ENCODE peak calls at places on chromosomes 2 and 18, in ten cellular contexts. One of them, this sample, is unnamed.

GRCh38 chr2:18749912-18750526 is 160.7 kb upstream of the NT5C1B start:
- DNase-seq in PC-3: peak; percentile 74
- DNase-seq in neural crest cell: peak; percentile 65
- DNase-seq in CD8-positive, alpha-beta T cell: peak; percentile 4
- DNase-seq in nephron progenitor cell: peak; percentile 65
- DNase-seq in mesothelial cell of epicardium: peak; percentile 60
- DNase-seq in psoas muscle: no peak
- DNase-seq in Peyer's patch: peak; percentile 59
- DNase-seq in brain microvascular endothelial cell: peak; percentile 60
- DNase-seq in cardiac fibroblast: peak; percentile 82
- DNase-seq in this sample: peak; percentile 76

GRCh38 chr2:232385660-232386489 is 7.3 kb downstream of the ALPP start:
- DNase-seq in mesothelial cell of epicardium: no peak
- DNase-seq in PC-3: peak; percentile 77
- DNase-seq in Peyer's patch: no peak
- DNase-seq in nephron progenitor cell: no peak
- DNase-seq in brain microvascular endothelial cell: peak; percentile 99
- DNase-seq in psoas muscle: no peak
- DNase-seq in CD8-positive, alpha-beta T cell: no peak
- DNase-seq in neural crest cell: no peak
- DNase-seq in cardiac fibroblast: peak; percentile 93
- DNase-seq in this sample: no peak

GRCh38 chr2:134508396-134508795 is 210.4 kb downstream of the TMEM163 start:
- DNase-seq in nephron progenitor cell: no peak
- DNase-seq in PC-3: no peak
- DNase-seq in CD8-positive, alpha-beta T cell: no peak
- DNase-seq in neural crest cell: no peak
- DNase-seq in Peyer's patch: no peak
- DNase-seq in mesothelial cell of epicardium: no peak
- DNase-seq in cardiac fibroblast: no peak
- DNase-seq in psoas muscle: no peak
- DNase-seq in brain microvascular endothelial cell: no peak
- DNase-seq in this sample: no peak

GRCh38 chr2:23916727-23917458 is 10.0 kb downstream of the ATAD2B start:
- DNase-seq in Peyer's patch: no peak
- DNase-seq in neural crest cell: no peak
- DNase-seq in CD8-positive, alpha-beta T cell: no peak
- DNase-seq in cardiac fibroblast: no peak
- DNase-seq in nephron progenitor cell: no peak
- DNase-seq in brain microvascular endothelial cell: no peak
- DNase-seq in PC-3: peak; percentile 48
- DNase-seq in mesothelial cell of epicardium: no peak
- DNase-seq in psoas muscle: no peak
- DNase-seq in this sample: no peak

GRCh38 chr2:121576263-121576662 is 45.6 kb downstream of the RNU4ATAC start:
- DNase-seq in neural crest cell: no peak
- DNase-seq in nephron progenitor cell: no peak
- DNase-seq in brain microvascular endothelial cell: no peak
- DNase-seq in cardiac fibroblast: no peak
- DNase-seq in psoas muscle: no peak
- DNase-seq in CD8-positive, alpha-beta T cell: no peak
- DNase-seq in Peyer's patch: no peak
- DNase-seq in PC-3: no peak
- DNase-seq in mesothelial cell of epicardium: no peak
- DNase-seq in this sample: no peak

GRCh38 chr18:70228546-70228945 is 23.1 kb upstream of the RTTN start:
- DNase-seq in Peyer's patch: no peak
- DNase-seq in psoas muscle: no peak
- DNase-seq in brain microvascular endothelial cell: no peak
- DNase-seq in mesothelial cell of epicardium: no peak
- DNase-seq in neural crest cell: no peak
- DNase-seq in CD8-positive, alpha-beta T cell: no peak
- DNase-seq in cardiac fibroblast: no peak
- DNase-seq in PC-3: no peak
- DNase-seq in nephron progenitor cell: no peak
- DNase-seq in this sample: no peak

GRCh38 chr2:37282746-37283145 is 41.9 kb downstream of the PRKD3 start:
- DNase-seq in Peyer's patch: no peak
- DNase-seq in cardiac fibroblast: peak; percentile 33
- DNase-seq in neural crest cell: no peak
- DNase-seq in mesothelial cell of epicardium: no peak
- DNase-seq in psoas muscle: no peak
- DNase-seq in CD8-positive, alpha-beta T cell: no peak
- DNase-seq in nephron progenitor cell: no peak
- DNase-seq in brain microvascular endothelial cell: peak; percentile 51
- DNase-seq in PC-3: no peak
- DNase-seq in this sample: no peak

GRCh38 chr2:157948856-157949255 is 72.7 kb upstream of the ACVR1 start:
- DNase-seq in CD8-positive, alpha-beta T cell: no peak
- DNase-seq in Peyer's patch: no peak
- DNase-seq in mesothelial cell of epicardium: no peak
- DNase-seq in nephron progenitor cell: no peak
- DNase-seq in neural crest cell: no peak
- DNase-seq in brain microvascular endothelial cell: no peak
- DNase-seq in PC-3: no peak
- DNase-seq in cardiac fibroblast: no peak
- DNase-seq in psoas muscle: no peak
- DNase-seq in this sample: no peak

GRCh38 chr2:103009861-103010260 is 248.0 kb downstream of the TMEM182 start:
- DNase-seq in psoas muscle: no peak
- DNase-seq in Peyer's patch: no peak
- DNase-seq in CD8-positive, alpha-beta T cell: no peak
- DNase-seq in cardiac fibroblast: no peak
- DNase-seq in neural crest cell: no peak
- DNase-seq in nephron progenitor cell: no peak
- DNase-seq in mesothelial cell of epicardium: no peak
- DNase-seq in brain microvascular endothelial cell: no peak
- DNase-seq in PC-3: no peak
- DNase-seq in this sample: no peak

GRCh38 chr2:132949108-132949507 is 279.1 kb upstream of the LYPD1 start:
- DNase-seq in brain microvascular endothelial cell: no peak
- DNase-seq in cardiac fibroblast: no peak
- DNase-seq in PC-3: no peak
- DNase-seq in neural crest cell: no peak
- DNase-seq in psoas muscle: no peak
- DNase-seq in nephron progenitor cell: no peak
- DNase-seq in CD8-positive, alpha-beta T cell: no peak
- DNase-seq in Peyer's patch: no peak
- DNase-seq in mesothelial cell of epicardium: no peak
- DNase-seq in this sample: no peak

GRCh38 chr18:44309185-44309584 is 371.5 kb upstream of the SETBP1 start:
- DNase-seq in CD8-positive, alpha-beta T cell: no peak
- DNase-seq in neural crest cell: no peak
- DNase-seq in nephron progenitor cell: no peak
- DNase-seq in brain microvascular endothelial cell: no peak
- DNase-seq in Peyer's patch: no peak
- DNase-seq in PC-3: peak; percentile 59
- DNase-seq in psoas muscle: no peak
- DNase-seq in cardiac fibroblast: peak; percentile 27
- DNase-seq in mesothelial cell of epicardium: no peak
- DNase-seq in this sample: peak; percentile 15

GRCh38 chr18:62616331-62616805 is 93.5 kb downstream of the ZCCHC2 start:
- DNase-seq in mesothelial cell of epicardium: no peak
- DNase-seq in psoas muscle: no peak
- DNase-seq in nephron progenitor cell: no peak
- DNase-seq in Peyer's patch: no peak
- DNase-seq in CD8-positive, alpha-beta T cell: no peak
- DNase-seq in PC-3: no peak
- DNase-seq in cardiac fibroblast: peak; percentile 52
- DNase-seq in brain microvascular endothelial cell: peak; percentile 40
- DNase-seq in neural crest cell: no peak
- DNase-seq in this sample: no peak

GRCh38 chr2:218060950-218061660 is 7.9 kb upstream of the RUFY4 start:
- DNase-seq in brain microvascular endothelial cell: no peak
- DNase-seq in mesothelial cell of epicardium: no peak
- DNase-seq in Peyer's patch: no peak
- DNase-seq in psoas muscle: no peak
- DNase-seq in nephron progenitor cell: no peak
- DNase-seq in neural crest cell: no peak
- DNase-seq in CD8-positive, alpha-beta T cell: no peak
- DNase-seq in PC-3: no peak
- DNase-seq in cardiac fibroblast: no peak
- DNase-seq in this sample: no peak

GRCh38 chr2:109030870-109031480 is 42.0 kb upstream of the EDAR start:
- DNase-seq in cardiac fibroblast: no peak
- DNase-seq in CD8-positive, alpha-beta T cell: no peak
- DNase-seq in brain microvascular endothelial cell: no peak
- DNase-seq in psoas muscle: no peak
- DNase-seq in nephron progenitor cell: no peak
- DNase-seq in neural crest cell: no peak
- DNase-seq in Peyer's patch: no peak
- DNase-seq in PC-3: no peak
- DNase-seq in mesothelial cell of epicardium: no peak
- DNase-seq in this sample: no peak

GRCh38 chr2:3429068-3429610 is 49.6 kb downstream of the TRAPPC12 start:
- DNase-seq in brain microvascular endothelial cell: peak; percentile 61
- DNase-seq in PC-3: no peak
- DNase-seq in mesothelial cell of epicardium: no peak
- DNase-seq in Peyer's patch: no peak
- DNase-seq in neural crest cell: no peak
- DNase-seq in CD8-positive, alpha-beta T cell: no peak
- DNase-seq in nephron progenitor cell: no peak
- DNase-seq in cardiac fibroblast: peak; percentile 47
- DNase-seq in psoas muscle: no peak
- DNase-seq in this sample: no peak

GRCh38 chr2:237208373-237209045 is 122.8 kb downstream of the COPS8 start:
- DNase-seq in neural crest cell: no peak
- DNase-seq in cardiac fibroblast: peak; percentile 96
- DNase-seq in brain microvascular endothelial cell: peak; percentile 81
- DNase-seq in Peyer's patch: no peak
- DNase-seq in mesothelial cell of epicardium: no peak
- DNase-seq in PC-3: no peak
- DNase-seq in nephron progenitor cell: no peak
- DNase-seq in CD8-positive, alpha-beta T cell: no peak
- DNase-seq in psoas muscle: no peak
- DNase-seq in this sample: no peak

DNA sequence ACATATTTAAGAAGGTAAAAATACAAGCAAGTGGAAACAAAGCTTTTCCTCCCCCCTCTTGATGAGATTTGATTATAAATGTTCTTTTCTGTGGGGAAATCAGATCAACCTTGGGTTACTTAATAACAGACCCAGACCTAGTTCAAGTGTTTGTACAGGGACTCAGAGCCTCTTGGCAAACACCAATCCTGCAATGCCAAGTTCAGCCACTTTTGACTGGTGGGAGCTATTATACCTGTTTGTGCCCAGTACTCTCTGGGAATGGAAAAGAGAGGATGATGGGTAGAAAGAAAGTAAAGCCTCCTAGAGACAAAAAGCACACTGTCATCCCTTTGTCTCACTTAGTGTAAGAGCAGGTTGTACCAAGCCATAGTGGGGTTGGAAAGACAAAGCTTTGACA is 63.8 kb upstream of the EPHA4 start:
- DNase-seq in psoas muscle: no peak
- DNase-seq in CD8-positive, alpha-beta T cell: no peak
- DNase-seq in neural crest cell: no peak
- DNase-seq in nephron progenitor cell: no peak
- DNase-seq in PC-3: peak; percentile 48
- DNase-seq in mesothelial cell of epicardium: no peak
- DNase-seq in Peyer's patch: no peak
- DNase-seq in brain microvascular endothelial cell: no peak
- DNase-seq in cardiac fibroblast: no peak
- DNase-seq in this sample: peak; percentile 36
- TF ChIP-seq CTCF in psoas muscle: no peak
- TF ChIP-seq CTCF in CD8-positive, alpha-beta T cell: no peak
- TF ChIP-seq CTCF in neural crest cell: peak; percentile 19
- TF ChIP-seq CTCF in nephron progenitor cell: no peak
- TF ChIP-seq CTCF in PC-3: peak; percentile 46
- TF ChIP-seq CTCF in mesothelial cell of epicardium: no peak
- TF ChIP-seq CTCF in Peyer's patch: no peak
- TF ChIP-seq CTCF in brain microvascular endothelial cell: no peak
- TF ChIP-seq CTCF in cardiac fibroblast: no peak
- TF ChIP-seq CTCF in this sample: no peak

DNA sequence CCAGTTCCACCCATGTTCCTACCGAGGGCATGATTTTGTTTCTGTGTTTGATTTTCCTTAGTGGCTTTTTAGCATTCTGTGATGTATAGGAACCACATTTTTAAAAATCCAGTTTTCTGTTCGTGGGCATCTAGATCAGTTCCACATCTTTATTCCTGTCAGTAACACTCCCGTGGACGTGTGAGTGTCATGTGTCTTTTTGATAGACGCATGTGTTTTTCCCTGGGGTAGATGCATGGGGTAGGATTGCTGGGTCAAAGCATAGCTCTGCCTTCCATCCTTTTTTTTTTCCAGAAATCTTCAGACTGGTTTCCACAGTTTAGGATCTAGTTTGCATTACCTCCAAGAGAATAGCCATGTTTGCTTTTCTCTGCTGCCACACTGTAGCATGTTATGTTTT is 38.7 kb downstream of the CCDC74A start:
- DNase-seq in psoas muscle: no peak
- DNase-seq in Peyer's patch: no peak
- DNase-seq in CD8-positive, alpha-beta T cell: no peak
- DNase-seq in PC-3: no peak
- DNase-seq in mesothelial cell of epicardium: no peak
- DNase-seq in neural crest cell: no peak
- DNase-seq in cardiac fibroblast: no peak
- DNase-seq in nephron progenitor cell: no peak
- DNase-seq in brain microvascular endothelial cell: no peak
- DNase-seq in this sample: no peak
- TF ChIP-seq CTCF in psoas muscle: no peak
- TF ChIP-seq CTCF in Peyer's patch: no peak
- TF ChIP-seq CTCF in CD8-positive, alpha-beta T cell: no peak
- TF ChIP-seq CTCF in PC-3: no peak
- TF ChIP-seq CTCF in mesothelial cell of epicardium: no peak
- TF ChIP-seq CTCF in neural crest cell: no peak
- TF ChIP-seq CTCF in cardiac fibroblast: no peak
- TF ChIP-seq CTCF in nephron progenitor cell: no peak
- TF ChIP-seq CTCF in brain microvascular endothelial cell: no peak
- TF ChIP-seq CTCF in this sample: no peak

DNA sequence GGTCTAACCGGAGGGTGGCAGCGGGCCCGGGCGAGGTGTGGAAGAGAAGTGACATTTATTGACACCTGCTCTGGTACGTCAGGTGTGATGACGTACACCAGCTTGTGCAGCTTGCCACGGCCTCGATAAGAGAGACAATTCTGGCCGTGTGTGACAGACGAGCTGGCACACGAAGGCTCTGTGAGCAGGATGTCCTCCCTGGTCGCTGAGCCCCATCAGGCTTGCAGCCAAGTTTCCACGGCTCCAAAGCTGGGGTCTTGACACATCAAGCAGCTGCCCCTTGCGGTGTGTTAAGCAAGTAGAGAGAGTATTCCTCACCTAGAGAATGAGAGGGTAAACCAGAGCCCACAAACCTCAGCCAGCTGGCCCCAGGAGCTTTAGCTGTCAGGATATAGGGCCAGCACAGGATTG is 30.6 kb downstream of the TOGARAM2 start:
- DNase-seq in psoas muscle: peak; percentile 98
- DNase-seq in Peyer's patch: peak; percentile 92
- DNase-seq in neural crest cell: no peak
- DNase-seq in PC-3: no peak
- DNase-seq in brain microvascular endothelial cell: no peak
- DNase-seq in mesothelial cell of epicardium: no peak
- DNase-seq in nephron progenitor cell: no peak
- DNase-seq in cardiac fibroblast: no peak
- DNase-seq in CD8-positive, alpha-beta T cell: peak; percentile 66
- DNase-seq in this sample: no peak
- TF ChIP-seq CTCF in psoas muscle: no peak
- TF ChIP-seq CTCF in Peyer's patch: no peak
- TF ChIP-seq CTCF in neural crest cell: no peak
- TF ChIP-seq CTCF in PC-3: no peak
- TF ChIP-seq CTCF in brain microvascular endothelial cell: peak; percentile 21
- TF ChIP-seq CTCF in mesothelial cell of epicardium: no peak
- TF ChIP-seq CTCF in nephron progenitor cell: no peak
- TF ChIP-seq CTCF in cardiac fibroblast: no peak
- TF ChIP-seq CTCF in CD8-positive, alpha-beta T cell: no peak
- TF ChIP-seq CTCF in this sample: no peak

GRCh38 chr2:8000861-8001260 is 681.0 kb upstream of the ID2 start:
- DNase-seq in cardiac fibroblast: no peak
- DNase-seq in psoas muscle: no peak
- DNase-seq in brain microvascular endothelial cell: no peak
- DNase-seq in CD8-positive, alpha-beta T cell: no peak
- DNase-seq in nephron progenitor cell: no peak
- DNase-seq in mesothelial cell of epicardium: no peak
- DNase-seq in neural crest cell: no peak
- DNase-seq in PC-3: peak; percentile 8
- DNase-seq in Peyer's patch: no peak
- DNase-seq in this sample: peak; percentile 23
- TF ChIP-seq CTCF in cardiac fibroblast: peak; percentile 28
- TF ChIP-seq CTCF in psoas muscle: no peak
- TF ChIP-seq CTCF in brain microvascular endothelial cell: peak; percentile 51
- TF ChIP-seq CTCF in CD8-positive, alpha-beta T cell: no peak
- TF ChIP-seq CTCF in nephron progenitor cell: no peak
- TF ChIP-seq CTCF in mesothelial cell of epicardium: no peak
- TF ChIP-seq CTCF in neural crest cell: peak; percentile 23
- TF ChIP-seq CTCF in PC-3: peak; percentile 54
- TF ChIP-seq CTCF in Peyer's patch: no peak
- TF ChIP-seq CTCF in this sample: no peak

This sample was measured in MCF 10A.